ENCODE peak calls at places on chromosomes 2 and 18, in five cellular contexts. One of them, this sample, is unnamed.

GRCh38 chr2:181258761-181259160 is 198.4 kb upstream of the ITGA4 start:
- DNase-seq in MM.1S: no peak
- DNase-seq in AG04450: peak
- DNase-seq in ovary: no peak
- DNase-seq in GM10248: no peak
- DNase-seq in this sample: peak

GRCh38 chr18:63180333-63180732 is 139.2 kb downstream of the BCL2 start:
- DNase-seq in MM.1S: no peak
- DNase-seq in AG04450: no peak
- DNase-seq in ovary: no peak
- DNase-seq in GM10248: no peak
- DNase-seq in this sample: no peak

GRCh38 chr2:11444737-11445136 is 21.2 kb downstream of the E2F6 start:
- DNase-seq in MM.1S: no peak
- DNase-seq in AG04450: no peak
- DNase-seq in ovary: no peak
- DNase-seq in GM10248: no peak
- DNase-seq in this sample: no peak

GRCh38 chr2:108616731-108617161 is 82.5 kb downstream of the LIMS1 start:
- DNase-seq in MM.1S: no peak
- DNase-seq in AG04450: no peak
- DNase-seq in ovary: no peak
- DNase-seq in GM10248: no peak
- DNase-seq in this sample: no peak

GRCh38 chr2:105393373-105394055 is 5.3 kb downstream of the FHL2 start:
- DNase-seq in MM.1S: no peak
- DNase-seq in AG04450: no peak
- DNase-seq in ovary: peak
- DNase-seq in GM10248: no peak
- DNase-seq in this sample: peak

GRCh38 chr2:72148975-72149555 is 1.4 kb upstream of the CYP26B1 start:
- DNase-seq in MM.1S: peak
- DNase-seq in AG04450: no peak
- DNase-seq in ovary: peak
- DNase-seq in GM10248: peak
- DNase-seq in this sample: no peak

GRCh38 chr2:180191352-180192124 is 184.4 kb upstream of the CWC22 start:
- DNase-seq in MM.1S: no peak
- DNase-seq in AG04450: no peak
- DNase-seq in ovary: no peak
- DNase-seq in GM10248: no peak
- DNase-seq in this sample: no peak

GRCh38 chr2:3529316-3530025 is 10.1 kb upstream of the ADI1 start:
- DNase-seq in MM.1S: no peak
- DNase-seq in AG04450: no peak
- DNase-seq in ovary: no peak
- DNase-seq in GM10248: no peak
- DNase-seq in this sample: no peak

GRCh38 chr18:5238371-5238758 is 41.3 kb upstream of the AKAIN1 start:
- DNase-seq in MM.1S: peak
- DNase-seq in AG04450: no peak
- DNase-seq in ovary: peak
- DNase-seq in GM10248: peak
- DNase-seq in this sample: peak

GRCh38 chr2:180334514-180334913 is 327.4 kb upstream of the CWC22 start:
- DNase-seq in MM.1S: peak
- DNase-seq in AG04450: no peak
- DNase-seq in ovary: no peak
- DNase-seq in GM10248: peak
- DNase-seq in this sample: no peak

GRCh38 chr2:13758412-13758811 is 874.1 kb upstream of the LRATD1 start:
- DNase-seq in MM.1S: no peak
- DNase-seq in AG04450: no peak
- DNase-seq in ovary: no peak
- DNase-seq in GM10248: no peak
- DNase-seq in this sample: no peak

GRCh38 chr2:159904127-159904564 is 106.1 kb upstream of the CD302 start:
- DNase-seq in MM.1S: no peak
- DNase-seq in AG04450: no peak
- DNase-seq in ovary: peak
- DNase-seq in GM10248: peak
- DNase-seq in this sample: no peak

GRCh38 chr18:3262234-3263171 is 570 bp downstream of the MYL12B start:
- DNase-seq in MM.1S: peak
- DNase-seq in AG04450: no peak
- DNase-seq in ovary: peak
- DNase-seq in GM10248: no peak
- DNase-seq in this sample: no peak

GRCh38 chr2:193868833-193869232 is 1674.1 kb upstream of the TMEFF2 start:
- DNase-seq in MM.1S: no peak
- DNase-seq in AG04450: no peak
- DNase-seq in ovary: no peak
- DNase-seq in GM10248: no peak
- DNase-seq in this sample: no peak

GRCh38 chr2:68368657-68369339 is 3.7 kb downstream of the PLEK start:
- DNase-seq in MM.1S: no peak
- DNase-seq in AG04450: peak
- DNase-seq in ovary: no peak
- DNase-seq in GM10248: no peak
- DNase-seq in this sample: peak

GRCh38 chr18:12657048-12657848 is 659 bp downstream of the SPIRE1 start:
- DNase-seq in MM.1S: peak
- DNase-seq in AG04450: no peak
- DNase-seq in ovary: peak
- DNase-seq in GM10248: peak
- DNase-seq in this sample: no peak

GRCh38 chr2:226873826-226874225 is 38.0 kb downstream of the RHBDD1 start:
- DNase-seq in MM.1S: no peak
- DNase-seq in AG04450: no peak
- DNase-seq in ovary: no peak
- DNase-seq in GM10248: no peak
- DNase-seq in this sample: no peak

GRCh38 chr2:202870431-202871160 is 970 bp downstream of the ICA1L start:
- DNase-seq in MM.1S: peak
- DNase-seq in AG04450: no peak
- DNase-seq in ovary: peak
- DNase-seq in GM10248: peak
- DNase-seq in this sample: no peak
- TF ChIP-seq CTCF in MM.1S: peak
- TF ChIP-seq CTCF in AG04450: peak
- TF ChIP-seq CTCF in ovary: no peak
- TF ChIP-seq CTCF in GM10248: peak
- TF ChIP-seq CTCF in this sample: peak

DNA sequence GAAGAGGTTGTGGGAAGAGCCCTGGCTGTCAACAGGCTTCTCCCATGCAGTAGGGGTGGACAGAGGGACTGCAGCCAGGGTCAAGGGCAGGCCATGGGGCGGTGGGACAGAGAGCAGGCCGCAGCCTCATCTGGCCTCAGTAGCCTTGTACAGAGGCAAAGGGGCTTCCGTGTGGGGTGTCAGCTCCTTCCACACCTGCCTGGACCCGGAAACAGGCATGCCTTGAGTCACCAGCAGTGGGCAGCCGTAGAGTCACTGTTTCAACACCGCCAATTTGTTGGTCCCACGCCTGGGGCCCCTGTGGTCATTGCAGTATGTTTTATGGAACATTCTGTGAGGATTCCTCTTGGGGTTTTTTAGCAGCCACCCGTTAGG is 173.0 kb downstream of the SMAD7 start:
- DNase-seq in MM.1S: no peak
- DNase-seq in AG04450: no peak
- DNase-seq in ovary: no peak
- DNase-seq in GM10248: no peak
- DNase-seq in this sample: no peak
- TF ChIP-seq CTCF in MM.1S: no peak
- TF ChIP-seq CTCF in AG04450: no peak
- TF ChIP-seq CTCF in ovary: no peak
- TF ChIP-seq CTCF in GM10248: no peak
- TF ChIP-seq CTCF in this sample: peak

DNA sequence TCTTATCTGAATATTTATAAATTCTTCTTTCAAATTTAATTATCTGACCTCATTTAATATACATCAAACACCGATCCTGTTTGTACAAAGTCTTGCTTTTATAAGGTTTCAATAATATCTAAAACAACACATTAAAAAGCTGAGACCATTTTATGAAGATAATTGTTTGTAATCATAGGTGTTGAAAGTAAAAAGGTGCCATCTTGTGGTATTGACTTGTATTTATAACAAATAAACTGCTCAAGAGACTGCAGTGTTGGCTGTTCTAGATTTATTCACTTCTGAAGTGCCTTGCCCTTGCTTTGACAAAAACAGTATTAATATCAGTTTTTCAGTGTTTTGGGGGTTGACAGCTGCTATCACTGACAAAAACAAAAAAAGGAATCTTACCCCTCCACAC is 286.8 kb upstream of the HNMT start:
- DNase-seq in MM.1S: no peak
- DNase-seq in AG04450: no peak
- DNase-seq in ovary: no peak
- DNase-seq in GM10248: no peak
- DNase-seq in this sample: no peak
- TF ChIP-seq CTCF in MM.1S: no peak
- TF ChIP-seq CTCF in AG04450: no peak
- TF ChIP-seq CTCF in ovary: no peak
- TF ChIP-seq CTCF in GM10248: no peak
- TF ChIP-seq CTCF in this sample: no peak

GRCh38 chr2:155815851-155816250 is 516.7 kb downstream of the NR4A2 start:
- DNase-seq in MM.1S: peak
- DNase-seq in AG04450: no peak
- DNase-seq in ovary: no peak
- DNase-seq in GM10248: peak
- DNase-seq in this sample: no peak
- TF ChIP-seq CTCF in MM.1S: peak
- TF ChIP-seq CTCF in AG04450: no peak
- TF ChIP-seq CTCF in ovary: no peak
- TF ChIP-seq CTCF in GM10248: peak
- TF ChIP-seq CTCF in this sample: no peak

DNA sequence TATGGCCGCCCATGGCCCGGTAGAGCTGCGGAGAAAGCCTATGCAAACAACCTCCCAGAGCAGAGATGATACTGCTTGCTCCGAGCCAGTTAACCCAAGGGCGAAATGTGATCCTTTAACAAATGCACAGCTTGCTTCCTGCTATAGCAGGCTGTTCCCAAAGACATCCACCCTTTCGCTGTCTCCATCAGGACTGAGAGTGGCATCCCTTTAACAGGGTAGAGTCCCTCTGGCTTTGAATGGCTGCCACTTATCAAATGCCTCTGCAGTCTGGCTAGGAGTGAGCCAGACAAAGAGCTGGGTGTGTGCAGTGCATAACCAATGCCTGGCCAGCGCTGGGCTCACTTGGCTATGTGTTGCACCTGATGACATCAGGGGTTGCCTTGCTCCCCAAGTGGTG is 69.6 kb upstream of the DAPL1 start:
- DNase-seq in MM.1S: no peak
- DNase-seq in AG04450: no peak
- DNase-seq in ovary: no peak
- DNase-seq in GM10248: no peak
- DNase-seq in this sample: no peak
- TF ChIP-seq CTCF in MM.1S: no peak
- TF ChIP-seq CTCF in AG04450: no peak
- TF ChIP-seq CTCF in ovary: no peak
- TF ChIP-seq CTCF in GM10248: no peak
- TF ChIP-seq CTCF in this sample: no peak

This sample was measured in AG09319.